ENCODE peak calls at places on chromosomes 6 and 20, in seven cellular contexts. B, R, I, C, H, P and A are unnamed samples.

GRCh38 chr6:48611332-48611731 is 500.3 kb upstream of the PTCHD4 start:
- DNase-seq in B (no peak), R (no peak), I (peak; percentile 69), C (no peak), H (no peak), P (peak; percentile 38), A (no peak)

GRCh38 chr6:122026572-122027369 is 372.7 kb upstream of the HSF2 start:
- DNase-seq in B (no peak), R (no peak), I (no peak), C (no peak), H (no peak), P (no peak), A (no peak)

GRCh38 chr20:33811763-33812672 is 870 bp downstream of the CHMP4B start:
- DNase-seq in B (peak; percentile 88), R (peak; percentile 87), I (peak; percentile 83), C (peak; percentile 57), H (peak; percentile 76), P (peak; percentile 78), A (peak; percentile 50)

GRCh38 chr6:53366128-53366527 is 17.4 kb upstream of the ELOVL5 start:
- DNase-seq in B (no peak), R (no peak), I (no peak), C (no peak), H (no peak), P (no peak), A (no peak)

GRCh38 chr20:52160805-52161204 is 30.8 kb downstream of the ZFP64 start:
- DNase-seq in B (no peak), R (no peak), I (no peak), C (no peak), H (no peak), P (no peak), A (no peak)

GRCh38 chr20:37347891-37348642 is 2.1 kb downstream of the SRC start:
- DNase-seq in B (peak; percentile 60), R (no peak), I (no peak), C (no peak), H (peak; percentile 17), P (no peak), A (no peak)

GRCh38 chr6:78666764-78667163 is 200.6 kb upstream of the IRAK1BP1 start:
- DNase-seq in B (no peak), R (no peak), I (no peak), C (no peak), H (no peak), P (no peak), A (no peak)

GRCh38 chr6:151060096-151060741 is 179.5 kb upstream of the AKAP12 start:
- DNase-seq in B (no peak), R (no peak), I (peak; percentile 92), C (no peak), H (peak; percentile 53), P (peak; percentile 77), A (no peak)

GRCh38 chr6:164195605-164196004 is 781.1 kb downstream of the QKI start:
- DNase-seq in B (no peak), R (no peak), I (no peak), C (no peak), H (no peak), P (no peak), A (no peak)

GRCh38 chr6:34284563-34285545 is 36.0 kb upstream of the SMIM29 start:
- DNase-seq in B (peak; percentile 78), R (peak; percentile 100), I (peak; percentile 88), C (no peak), H (peak; percentile 38), P (peak; percentile 90), A (peak; percentile 57)

GRCh38 chr6:153312633-153313032 is 181.6 kb upstream of the RGS17 start:
- DNase-seq in B (no peak), R (peak; percentile 62), I (peak; percentile 75), C (peak; percentile 39), H (no peak), P (peak; percentile 78), A (peak; percentile 49)

GRCh38 chr20:56289652-56290051 is 41.1 kb downstream of the MC3R start:
- DNase-seq in B (no peak), R (no peak), I (no peak), C (no peak), H (no peak), P (no peak), A (no peak)

GRCh38 chr6:219019-219570 is 73.2 kb upstream of the DUSP22 start:
- DNase-seq in B (no peak), R (no peak), I (no peak), C (no peak), H (no peak), P (no peak), A (peak; percentile 68)

GRCh38 chr6:219641-220198 is 72.6 kb upstream of the DUSP22 start:
- DNase-seq in B (peak; percentile 74), R (peak; percentile 95), I (peak; percentile 51), C (peak; percentile 37), H (no peak), P (peak; percentile 39), A (peak; percentile 69)

GRCh38 chr6:215335-216034 is 76.8 kb upstream of the DUSP22 start:
- DNase-seq in B (no peak), R (peak; percentile 71), I (peak; percentile 19), C (no peak), H (no peak), P (no peak), A (peak; percentile 57)

GRCh38 chr6:218153-219018 is 73.9 kb upstream of the DUSP22 start:
- DNase-seq in B (no peak), R (no peak), I (no peak), C (no peak), H (no peak), P (no peak), A (peak; percentile 92)

DNA sequence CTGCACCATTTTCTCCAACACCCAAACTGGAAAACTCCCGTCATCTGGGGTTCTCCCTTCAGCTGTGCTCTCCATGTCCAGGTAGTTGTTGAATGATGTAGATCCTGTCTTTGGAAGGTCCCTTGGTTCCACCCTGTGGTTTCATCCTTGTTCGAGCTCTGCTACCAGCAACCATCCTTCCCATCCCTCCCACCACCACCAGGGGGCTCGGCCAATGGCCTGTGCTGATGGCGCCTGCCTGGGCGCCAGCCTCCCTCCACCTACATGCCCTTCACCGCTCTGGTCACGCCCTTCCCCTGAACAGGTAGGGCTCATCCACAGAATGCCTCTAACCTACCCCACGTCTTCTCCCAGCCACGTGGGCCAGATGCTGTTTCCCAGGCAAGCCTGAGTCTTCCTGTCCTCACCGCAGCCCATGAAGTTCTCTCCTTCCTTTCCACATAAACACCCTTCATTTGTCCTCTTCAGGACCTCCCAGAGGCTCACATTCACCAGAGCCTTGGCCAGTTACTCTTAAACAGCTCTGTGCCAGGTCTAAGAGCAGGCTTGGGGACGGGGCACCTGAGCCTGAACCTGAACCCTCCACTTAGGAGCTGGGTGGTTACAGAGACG is 75.1 kb upstream of the DUSP22 start:
- DNase-seq in B (no peak), R (peak; percentile 57), I (no peak), C (peak; percentile 84), H (no peak), P (no peak), A (peak; percentile 88)
- TF ChIP-seq CTCF in B (peak; percentile 31), R (peak; percentile 74), I (peak; percentile 58), C (peak; percentile 75), H (peak; percentile 5), P (peak; percentile 46), A (peak; percentile 90)

GRCh38 chr6:166167258-166167731 is 356 bp downstream of the TBXT start:
- DNase-seq in B (no peak), R (no peak), I (no peak), C (peak; percentile 78), H (no peak), P (no peak), A (peak; percentile 52)

GRCh38 chr6:166168616-166169548 is 1.2 kb upstream of the TBXT start:
- DNase-seq in B (no peak), R (no peak), I (no peak), C (peak; percentile 47), H (no peak), P (peak; percentile 2), A (peak; percentile 45)

GRCh38 chr6:166172546-166172945 is 4.9 kb upstream of the TBXT start:
- DNase-seq in B (no peak), R (no peak), I (no peak), C (no peak), H (no peak), P (no peak), A (peak; percentile 60)

GRCh38 chr6:166167801-166168615 is at the start of gene TBXT:
- DNase-seq in B (no peak), R (no peak), I (no peak), C (peak; percentile 91), H (no peak), P (no peak), A (peak; percentile 92)

GRCh38 chr6:166169549-166170421 is 2.1 kb upstream of the TBXT start:
- DNase-seq in B (no peak), R (no peak), I (no peak), C (peak; percentile 68), H (no peak), P (no peak), A (no peak)
- H3K4me3 ChIP-seq in B (no peak overlapping the region), R (no peak overlapping the region), I (no peak overlapping the region), C (peak overlapping the region; percentile 80), H (no peak overlapping the region), P (no peak overlapping the region), A (peak overlapping the region; percentile 65)

GRCh38 chr6:110331383-110331782 is 26.8 kb downstream of the METTL24 start:
- DNase-seq in B (no peak), R (no peak), I (no peak), C (no peak), H (no peak), P (no peak), A (no peak)

GRCh38 chr6:110331816-110332215 is 26.3 kb downstream of the METTL24 start:
- DNase-seq in B (peak; percentile 76), R (no peak), I (no peak), C (peak; percentile 23), H (peak; percentile 65), P (peak; percentile 20), A (no peak)

GRCh38 chr6:110332281-110332680 is 25.9 kb downstream of the METTL24 start:
- DNase-seq in B (no peak), R (no peak), I (no peak), C (no peak), H (no peak), P (no peak), A (no peak)

GRCh38 chr6:110337481-110337880 is 20.7 kb downstream of the METTL24 start:
- DNase-seq in B (no peak), R (no peak), I (no peak), C (no peak), H (no peak), P (peak; percentile 44), A (no peak)

DNA sequence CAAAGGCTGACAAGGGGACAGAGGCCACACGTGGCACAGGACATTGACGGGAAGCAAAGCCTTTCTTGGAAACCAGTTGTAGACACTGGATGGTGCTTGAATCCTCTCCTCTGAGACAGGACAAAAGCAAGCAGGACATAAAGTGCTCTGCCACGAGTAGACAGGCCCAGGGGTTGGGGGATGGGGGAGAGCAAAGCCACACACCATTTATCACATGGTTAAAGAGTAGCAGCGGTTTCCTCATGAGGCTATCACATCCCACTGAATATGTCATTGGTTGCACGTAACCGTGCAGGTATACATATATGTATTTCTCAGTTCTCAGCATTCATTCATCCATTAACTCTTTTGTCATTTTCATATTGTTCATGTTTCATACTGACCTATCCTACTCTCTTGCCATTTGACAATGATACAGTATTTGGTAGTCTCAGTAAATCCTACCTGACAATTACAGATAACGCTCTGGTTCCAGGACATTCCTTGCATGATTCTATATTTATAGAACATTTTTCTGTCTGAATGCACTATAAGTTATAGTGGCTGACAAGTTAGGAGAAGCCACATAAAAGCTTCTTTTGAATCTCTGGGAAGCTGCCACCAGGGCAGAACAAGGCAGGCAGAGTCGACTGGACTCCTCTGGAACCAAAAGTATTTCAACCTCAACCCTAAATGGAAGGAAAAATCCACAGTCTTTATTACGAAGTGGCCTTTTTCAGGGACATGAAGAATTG is 23.6 kb downstream of the METTL24 start:
- DNase-seq in B (peak; percentile 79), R (no peak), I (no peak), C (no peak), H (no peak), P (no peak), A (no peak)
- TF ChIP-seq CTCF in B (no peak), R (no peak), I (no peak), C (no peak), H (no peak), P (no peak), A (no peak)

GRCh38 chr6:112282217-112282616 is 27.9 kb upstream of the LAMA4 start:
- DNase-seq in B (peak; percentile 86), R (no peak), I (peak; percentile 85), C (peak; percentile 14), H (peak; percentile 65), P (peak; percentile 86), A (no peak)
- H3K4me3 ChIP-seq in B (no peak overlapping the region), R (no peak overlapping the region), I (no peak overlapping the region), C (no peak overlapping the region), H (no peak overlapping the region), P (no peak overlapping the region), A (no peak overlapping the region)